ENCODE peak calls at places on chromosomes 12 and 14, in seven cellular contexts. H is activated T-cell treated with anti-CD3 and anti-CD28 coated beads, Interleukin-2, amount 50 U/mL, for 72 hours; L is nephron progenitor cell; O is HEK293T; Z is lung microvascular endothelial cell; Y is cerebellar cortex; X is GM03348. F is an unnamed sample.

GRCh38 chr12:64323476-64324225 is 66.9 kb downstream of the C12orf56 start:
- DNase-seq in H (no peak), L (no peak), O (no peak), Z (no peak), Y (no peak), X (no peak), F (peak)

GRCh38 chr12:43982544-43982943 is 146.7 kb downstream of the TMEM117 start:
- DNase-seq in H (no peak), L (no peak), O (no peak), Z (no peak), Y (no peak), X (no peak), F (no peak)

GRCh38 chr12:124668602-124669001 is 101.2 kb upstream of the NCOR2 start:
- DNase-seq in H (no peak), L (no peak), O (no peak), Z (no peak), Y (no peak), X (no peak), F (peak)

GRCh38 chr12:50988051-50988450 is 35.7 kb downstream of the HIGD1C start:
- DNase-seq in H (no peak), L (no peak), O (no peak), Z (no peak), Y (no peak), X (peak), F (peak)

GRCh38 chr12:120851939-120852338 is 52.2 kb downstream of the SPPL3 start:
- DNase-seq in H (no peak), L (no peak), O (no peak), Z (no peak), Y (no peak), X (no peak), F (no peak)

GRCh38 chr12:108799528-108800243 is 57.7 kb downstream of the SSH1 start:
- DNase-seq in H (no peak), L (no peak), O (no peak), Z (no peak), Y (peak), X (no peak), F (no peak)

GRCh38 chr12:5586201-5586600 is 154.3 kb downstream of the NTF3 start:
- DNase-seq in H (no peak), L (no peak), O (no peak), Z (peak), Y (no peak), X (peak), F (no peak)

GRCh38 chr14:61573748-61574513 is 121.4 kb upstream of the HIF1A start:
- DNase-seq in H (no peak), L (no peak), O (no peak), Z (peak), Y (no peak), X (peak), F (peak)

GRCh38 chr14:100842799-100843198 is 16.9 kb downstream of the MEG3 start:
- DNase-seq in H (no peak), L (no peak), O (no peak), Z (peak), Y (peak), X (peak), F (peak)

GRCh38 chr12:80086025-80086424 is 13.3 kb upstream of the OTOGL start:
- DNase-seq in H (no peak), L (no peak), O (no peak), Z (no peak), Y (no peak), X (no peak), F (no peak)

GRCh38 chr14:71387753-71388152 is 480.5 kb downstream of the PCNX1 start:
- DNase-seq in H (no peak), L (no peak), O (no peak), Z (no peak), Y (no peak), X (no peak), F (no peak)

GRCh38 chr14:104362761-104363605 is 216.6 kb upstream of the C14orf180 start:
- DNase-seq in H (no peak), L (no peak), O (no peak), Z (no peak), Y (no peak), X (no peak), F (no peak)

GRCh38 chr14:105065280-105066228 is at the start of gene GPR132:
- DNase-seq in H (peak), L (no peak), O (no peak), Z (peak), Y (no peak), X (no peak), F (no peak)

GRCh38 chr14:76810525-76810924 is 2.2 kb downstream of the ANGEL1 start:
- DNase-seq in H (no peak), L (no peak), O (no peak), Z (no peak), Y (no peak), X (no peak), F (no peak)

GRCh38 chr12:52266514-52266913 is 7.9 kb upstream of the KRT86 start:
- DNase-seq in H (no peak), L (no peak), O (no peak), Z (no peak), Y (no peak), X (no peak), F (no peak)

GRCh38 chr14:75306917-75307699 is 28.5 kb downstream of the FOS start:
- DNase-seq in H (peak), L (no peak), O (peak), Z (no peak), Y (peak), X (no peak), F (no peak)

GRCh38 chr14:30974628-30975027 is 50.8 kb upstream of the AP4S1 start:
- DNase-seq in H (no peak), L (no peak), O (no peak), Z (peak), Y (no peak), X (no peak), F (no peak)

GRCh38 chr12:85588221-85588620 is 248.0 kb downstream of the RASSF9 start:
- DNase-seq in H (no peak), L (no peak), O (no peak), Z (peak), Y (no peak), X (no peak), F (no peak)

GRCh38 chr12:31118347-31118830 is 44.7 kb downstream of the DDX11 start:
- DNase-seq in H (no peak), L (peak), O (peak), Z (no peak), Y (no peak), X (no peak), F (no peak)

GRCh38 chr14:24260026-24260779 is 2.8 kb downstream of the TGM1 start:
- DNase-seq in H (no peak), L (no peak), O (no peak), Z (no peak), Y (no peak), X (no peak), F (no peak)

GRCh38 chr14:94081386-94081820 is 293 bp downstream of the IFI27L1 start:
- DNase-seq in H (peak), L (no peak), O (no peak), Z (no peak), Y (no peak), X (no peak), F (no peak)

GRCh38 chr12:2064078-2064507 is 11.3 kb downstream of the CACNA1C start:
- DNase-seq in H (peak), L (no peak), O (no peak), Z (peak), Y (no peak), X (peak), F (peak)

GRCh38 chr12:2733493-2734252 is 61.1 kb upstream of the FKBP4 start:
- DNase-seq in H (no peak), L (no peak), O (no peak), Z (no peak), Y (no peak), X (no peak), F (no peak)

GRCh38 chr14:44829021-44829420 is 132.7 kb downstream of the KLHL28 start:
- DNase-seq in H (no peak), L (no peak), O (no peak), Z (no peak), Y (no peak), X (no peak), F (no peak)

GRCh38 chr12:116959198-116959460 is 48.4 kb downstream of the FBXW8 start:
- DNase-seq in H (no peak), L (no peak), O (no peak), Z (no peak), Y (no peak), X (no peak), F (no peak)

GRCh38 chr14:42421377-42422078 is 814.9 kb downstream of the LRFN5 start:
- DNase-seq in H (no peak), L (no peak), O (no peak), Z (no peak), Y (no peak), X (no peak), F (no peak)

GRCh38 chr14:93970589-93970966 is 5.8 kb downstream of the ASB2 start:
- DNase-seq in H (peak), L (no peak), O (peak), Z (peak), Y (no peak), X (no peak), F (no peak)

GRCh38 chr12:43338848-43339526 is 213.0 kb downstream of the ADAMTS20 start:
- DNase-seq in H (no peak), L (peak), O (peak), Z (peak), Y (peak), X (peak), F (peak)

GRCh38 chr12:12823308-12823707 is 10.2 kb downstream of the DDX47 start:
- DNase-seq in H (no peak), L (no peak), O (no peak), Z (peak), Y (no peak), X (peak), F (peak)

GRCh38 chr14:58965601-58966000 is 222.9 kb upstream of the DAAM1 start:
- DNase-seq in H (no peak), L (no peak), O (no peak), Z (no peak), Y (no peak), X (no peak), F (no peak)

GRCh38 chr12:31752450-31752849 is 23.6 kb upstream of the AMN1 start:
- DNase-seq in H (no peak), L (no peak), O (no peak), Z (no peak), Y (no peak), X (no peak), F (no peak)

GRCh38 chr12:88878295-88878694 is 298.0 kb upstream of the KITLG start:
- DNase-seq in H (no peak), L (no peak), O (no peak), Z (no peak), Y (no peak), X (no peak), F (no peak)

GRCh38 chr14:80522936-80523335 is 311.6 kb upstream of the DIO2 start:
- DNase-seq in H (no peak), L (no peak), O (no peak), Z (peak), Y (no peak), X (peak), F (peak)

GRCh38 chr12:88520436-88520820 is 59.8 kb downstream of the KITLG start:
- DNase-seq in H (no peak), L (no peak), O (no peak), Z (no peak), Y (no peak), X (no peak), F (no peak)

GRCh38 chr12:57454566-57455373 is at the start of gene INHBE:
- DNase-seq in H (peak), L (peak), O (no peak), Z (no peak), Y (no peak), X (peak), F (peak)

GRCh38 chr14:100336618-100337530 is 13.7 kb downstream of the SLC25A47 start:
- DNase-seq in H (no peak), L (no peak), O (no peak), Z (no peak), Y (no peak), X (no peak), F (no peak)

GRCh38 chr12:51162217-51162616 is 10.7 kb downstream of the TFCP2 start:
- DNase-seq in H (no peak), L (no peak), O (no peak), Z (no peak), Y (no peak), X (no peak), F (no peak)

GRCh38 chr14:61064866-61065265 is 83.8 kb downstream of the SLC38A6 start:
- DNase-seq in H (no peak), L (no peak), O (no peak), Z (no peak), Y (no peak), X (no peak), F (no peak)

GRCh38 chr12:118017926-118018325 is 1.4 kb downstream of the RFC5 start:
- DNase-seq in H (no peak), L (no peak), O (no peak), Z (no peak), Y (no peak), X (no peak), F (no peak)

GRCh38 chr12:123043536-123044001 is 63.1 kb downstream of the ARL6IP4 start:
- DNase-seq in H (peak), L (peak), O (peak), Z (peak), Y (peak), X (peak), F (peak)

F was measured in fibroblast of the aortic adventitia.